ENCODE peak calls at places on chromosomes 5 and 9, in four cellular contexts. F is heart right ventricle; K is brain microvascular endothelial cell; V is CD8-positive, alpha-beta T cell. S is an unnamed sample.

GRCh38 chr9:131610231-131610761 is 65.0 kb downstream of the PRRT1B start:
- DNase-seq in F (peak; percentile 47), K (no peak), V (no peak), S (no peak)

GRCh38 chr9:23492126-23493002 is 333.7 kb downstream of the ELAVL2 start:
- DNase-seq in F (no peak), K (peak; percentile 0), V (no peak), S (no peak)

GRCh38 chr5:93359296-93359957 is 221.6 kb downstream of the NR2F1-AS1 start:
- DNase-seq in F (peak; percentile 12), K (peak; percentile 88), V (no peak), S (no peak)

GRCh38 chr5:77133061-77133758 is 46.1 kb upstream of the ZBED3 start:
- DNase-seq in F (peak; percentile 43), K (peak; percentile 99), V (no peak), S (peak; percentile 13)

GRCh38 chr5:131810510-131811249 is 13.9 kb upstream of the FNIP1 start:
- DNase-seq in F (no peak), K (no peak), V (no peak), S (no peak)

GRCh38 chr9:18274693-18275092 is 199.3 kb upstream of the ADAMTSL1 start:
- DNase-seq in F (no peak), K (no peak), V (no peak), S (no peak)

GRCh38 chr9:82091610-82092009 is 103.0 kb downstream of the SPATA31D1 start:
- DNase-seq in F (no peak), K (no peak), V (no peak), S (no peak)

GRCh38 chr9:105264380-105264779 is 19.9 kb downstream of the SLC44A1 start:
- DNase-seq in F (no peak), K (no peak), V (no peak), S (no peak)

GRCh38 chr5:139690385-139691274 is 42.5 kb downstream of the CXXC5 start:
- DNase-seq in F (no peak), K (peak; percentile 76), V (no peak), S (no peak)

GRCh38 chr5:23169660-23170416 is 316.7 kb upstream of the CDH12 start:
- DNase-seq in F (no peak), K (no peak), V (no peak), S (no peak)

GRCh38 chr5:107592515-107592914 is 78.2 kb downstream of the EFNA5 start:
- DNase-seq in F (no peak), K (no peak), V (no peak), S (no peak)

GRCh38 chr5:138954257-138955012 is 79.3 kb upstream of the LRRTM2 start:
- DNase-seq in F (no peak), K (no peak), V (no peak), S (no peak)

GRCh38 chr9:14087576-14087975 is 226.4 kb downstream of the NFIB start:
- DNase-seq in F (no peak), K (no peak), V (no peak), S (no peak)

GRCh38 chr5:4374866-4375265 is 765.3 kb upstream of the ADAMTS16 start:
- DNase-seq in F (no peak), K (no peak), V (no peak), S (no peak)

GRCh38 chr9:76759726-76760125 is 4.5 kb upstream of the PCA3 start:
- DNase-seq in F (no peak), K (no peak), V (no peak), S (no peak)

GRCh38 chr5:40939753-40940152 is 30.5 kb downstream of the C7 start:
- DNase-seq in F (no peak), K (no peak), V (no peak), S (no peak)

GRCh38 chr9:107989544-107989943 is 500.0 kb upstream of the KLF4 start:
- DNase-seq in F (no peak), K (no peak), V (no peak), S (no peak)

GRCh38 chr5:53601570-53601969 is 41.1 kb downstream of the NDUFS4 start:
- DNase-seq in F (no peak), K (peak; percentile 77), V (no peak), S (no peak)

GRCh38 chr9:89956907-89957306 is 352.1 kb downstream of the GADD45G start:
- DNase-seq in F (no peak), K (no peak), V (no peak), S (no peak)

GRCh38 chr5:106959447-106959846 is 711.3 kb downstream of the EFNA5 start:
- DNase-seq in F (no peak), K (no peak), V (no peak), S (no peak)

GRCh38 chr9:98627291-98627690 is 81.4 kb downstream of the GABBR2 start:
- DNase-seq in F (no peak), K (peak; percentile 15), V (no peak), S (no peak)

GRCh38 chr9:128635266-128636023 is 21.2 kb downstream of the DYNC2I2 start:
- DNase-seq in F (peak; percentile 86), K (peak; percentile 92), V (no peak), S (no peak)

GRCh38 chr9:37486256-37486615 is 488 bp downstream of the POLR1E start:
- DNase-seq in F (no peak), K (no peak), V (no peak), S (no peak)

DNA sequence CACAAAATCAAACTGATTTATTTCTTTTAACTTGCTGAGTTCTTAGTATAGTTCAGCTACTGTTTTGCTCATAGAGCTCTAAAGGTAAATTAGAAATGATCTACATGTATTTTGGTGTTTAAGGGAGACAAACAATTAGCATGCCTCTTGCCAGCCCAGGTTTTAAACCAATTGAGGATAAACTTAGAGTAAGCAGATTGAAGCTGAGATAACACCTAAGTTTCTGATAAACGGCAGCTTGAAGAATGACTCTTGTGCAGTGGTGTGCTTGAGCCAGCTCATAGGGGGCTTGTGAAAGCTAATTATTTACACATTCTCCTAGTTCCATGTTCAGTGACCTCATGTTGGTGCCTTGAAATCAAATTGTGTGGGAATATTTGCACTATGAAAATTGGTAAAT is 193.0 kb downstream of the PRR16 start:
- DNase-seq in F (no peak), K (no peak), V (no peak), S (no peak)
- H3K27ac ChIP-seq in F (no peak overlapping the region), K (no peak overlapping the region), V (no peak overlapping the region), S (no peak overlapping the region)

GRCh38 chr9:136535070-136535469 is 10.8 kb downstream of the NOTCH1 start:
- DNase-seq in F (no peak), K (no peak), V (no peak), S (no peak)

GRCh38 chr9:136536051-136536720 is 9.7 kb downstream of the NOTCH1 start:
- DNase-seq in F (no peak), K (no peak), V (no peak), S (no peak)

GRCh38 chr9:136537896-136538598 is 7.8 kb downstream of the NOTCH1 start:
- DNase-seq in F (no peak), K (peak; percentile 42), V (no peak), S (no peak)

GRCh38 chr9:136537411-136537810 is 8.4 kb downstream of the NOTCH1 start:
- DNase-seq in F (no peak), K (no peak), V (no peak), S (no peak)

GRCh38 chr9:136536721-136537241 is 9.1 kb downstream of the NOTCH1 start:
- DNase-seq in F (no peak), K (no peak), V (no peak), S (no peak)
- TF ChIP-seq CTCF in F (no peak), K (peak; percentile 31), V (no peak), S (no peak)

GRCh38 chr5:149387081-149387611 is 8.1 kb upstream of the IL17B start:
- DNase-seq in F (no peak), K (no peak), V (no peak), S (no peak)
- H3K27ac ChIP-seq in F (peak overlapping the region; percentile 84), K (peak overlapping the region; percentile 24), V (no peak overlapping the region), S (peak overlapping the region; percentile 85)

DNA sequence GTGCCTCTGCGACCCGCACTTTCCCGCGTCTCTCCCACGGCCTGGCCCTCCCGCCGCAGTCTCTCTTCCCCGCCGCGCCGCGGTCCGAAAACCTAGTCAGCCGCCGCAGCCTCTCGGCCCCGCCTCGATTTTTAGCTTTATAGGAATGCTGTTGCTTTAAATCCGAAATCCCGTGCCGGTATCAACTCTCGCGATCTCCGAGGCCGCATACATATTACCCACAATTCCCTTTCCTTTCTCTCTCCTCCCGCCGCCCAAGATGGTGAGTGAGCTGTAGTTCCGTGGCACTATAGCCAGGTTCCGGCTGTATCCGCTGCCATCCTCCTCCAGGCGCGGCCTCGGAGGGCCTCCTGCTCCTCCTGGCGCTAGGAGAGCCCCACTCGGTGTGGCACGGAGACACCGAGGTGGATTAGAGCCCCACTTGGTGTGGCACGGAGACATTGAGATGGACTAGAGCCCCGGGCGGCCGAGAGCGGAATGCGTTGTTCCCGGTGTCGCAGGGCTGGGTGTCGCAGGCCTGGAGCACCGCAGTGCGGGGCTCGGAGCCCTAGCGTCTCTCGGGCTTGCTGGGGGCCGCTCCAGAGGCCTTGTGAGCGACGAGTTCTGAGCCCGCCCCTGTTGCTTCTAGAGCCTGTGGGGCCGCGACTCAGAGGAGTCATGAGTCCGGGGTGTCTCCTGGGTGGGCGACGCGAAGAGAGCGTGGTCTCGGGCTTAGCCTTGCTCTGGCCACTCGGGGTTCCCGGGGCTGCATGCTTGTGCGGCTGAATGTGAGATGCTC is at the start of the genes MED22 and RPL7A:
- DNase-seq in F (peak; percentile 96), K (peak; percentile 98), V (peak; percentile 88), S (peak; percentile 75)
- TF ChIP-seq CTCF in F (no peak), K (no peak), V (no peak), S (peak; percentile 5)

GRCh38 chr5:82346376-82347212 is 68.4 kb upstream of the RPS23 start:
- DNase-seq in F (peak; percentile 33), K (no peak), V (no peak), S (no peak)
- H3K27ac ChIP-seq in F (peak overlapping the region; percentile 39), K (peak overlapping the region; percentile 84), V (no peak overlapping the region), S (no peak overlapping the region)

GRCh38 chr9:117414220-117414905 is 494 bp downstream of the ASTN2 start:
- DNase-seq in F (no peak), K (peak; percentile 1), V (no peak), S (no peak)

GRCh38 chr9:117414906-117415583 is at the start of gene ASTN2:
- DNase-seq in F (no peak), K (no peak), V (no peak), S (no peak)

GRCh38 chr9:117413346-117414219 is 1.3 kb downstream of the ASTN2 start:
- DNase-seq in F (no peak), K (no peak), V (no peak), S (no peak)

GRCh38 chr9:117416856-117417255 is 2.0 kb upstream of the ASTN2 start:
- DNase-seq in F (no peak), K (no peak), V (no peak), S (no peak)

GRCh38 chr9:117415584-117415937 is 704 bp upstream of the ASTN2 start:
- DNase-seq in F (no peak), K (no peak), V (no peak), S (no peak)
- TF ChIP-seq CTCF in F (no peak), K (no peak), V (no peak), S (no peak)

S was measured in esophagus squamous epithelium.